ENCODE peak calls at places on chromosomes 2 and 18, in four cellular contexts. H, U, A and I are unnamed samples.

GRCh38 chr18:48418000-48418399 is 8.8 kb upstream of the ZBTB7C start:
- DNase-seq in H (no peak), A (no peak), U (no peak), I (no peak)

GRCh38 chr2:189444322-189444721 is 3.0 kb downstream of the WDR75 start:
- DNase-seq in U (no peak), A (no peak), H (no peak), I (no peak)

GRCh38 chr2:85768713-85769112 is 14.9 kb downstream of the ATOH8 start:
- DNase-seq in U (no peak), A (no peak), H (peak), I (peak)

GRCh38 chr2:151786493-151786892 is 41.7 kb downstream of the ARL5A start:
- DNase-seq in H (no peak), U (no peak), A (no peak), I (no peak)

GRCh38 chr2:177984739-177985138 is 87.8 kb downstream of the PDE11A start:
- DNase-seq in U (no peak), A (no peak), H (no peak), I (no peak)

GRCh38 chr2:134683561-134684112 is 35.2 kb downstream of the TMEM163 start:
- DNase-seq in A (peak), U (peak), H (peak), I (no peak)

GRCh38 chr2:184047536-184047935 is 550.8 kb upstream of the ZNF804A start:
- DNase-seq in A (no peak), H (no peak), U (no peak), I (no peak)

GRCh38 chr2:67182884-67183283 is 214.2 kb upstream of the ETAA1 start:
- DNase-seq in A (no peak), U (no peak), H (no peak), I (no peak)

GRCh38 chr2:3097804-3098203 is 279.8 kb downstream of the EIPR1 start:
- DNase-seq in H (no peak), A (no peak), U (no peak), I (no peak)

GRCh38 chr2:167487728-167488127 is 599.4 kb downstream of the XIRP2 start:
- DNase-seq in H (no peak), U (no peak), A (no peak), I (no peak)

GRCh38 chr18:43060020-43060419 is 55.5 kb downstream of the RIT2 start:
- DNase-seq in A (no peak), U (no peak), H (no peak), I (no peak)

GRCh38 chr18:80105369-80106167 is 3.5 kb upstream of the ADNP2 start:
- DNase-seq in H (peak), A (no peak), U (no peak), I (no peak)

GRCh38 chr2:52881606-52882005 is 886.0 kb upstream of the CHAC2 start:
- DNase-seq in A (no peak), H (no peak), U (peak), I (no peak)

GRCh38 chr2:64331430-64331700 is 122.6 kb upstream of the LGALSL start:
- DNase-seq in U (no peak), A (no peak), H (no peak), I (peak)

GRCh38 chr2:98883780-98884211 is 52.2 kb downstream of the CRACDL start:
- DNase-seq in H (no peak), U (no peak), A (no peak), I (no peak)

GRCh38 chr2:202299712-202300111 is 34.1 kb downstream of the NOP58 start:
- DNase-seq in H (no peak), U (no peak), A (no peak), I (no peak)

GRCh38 chr18:7950380-7951143 is 383.4 kb downstream of the PTPRM start:
- DNase-seq in U (peak), H (peak), A (peak), I (no peak)

DNA sequence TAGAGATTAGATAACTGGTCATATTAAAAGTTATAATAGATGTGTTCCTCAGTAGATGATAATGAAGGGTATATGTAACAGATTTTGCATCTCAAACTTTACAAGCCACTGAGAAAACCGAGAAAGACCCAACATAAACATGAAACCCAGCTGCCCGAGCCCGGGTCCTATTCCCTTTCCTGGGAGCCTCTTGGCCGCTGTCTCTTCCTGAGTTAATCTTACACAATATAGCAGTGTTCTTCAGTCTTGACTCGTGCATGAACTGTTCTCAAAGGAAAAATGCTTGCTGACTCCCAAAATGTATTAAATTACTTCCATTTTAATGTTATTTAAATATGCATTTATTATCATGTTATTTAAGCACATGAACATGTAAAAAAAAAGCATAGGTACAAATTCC is 94.5 kb downstream of the COPS8 start:
- DNase-seq in H (no peak), U (no peak), A (no peak), I (no peak)
- TF ChIP-seq HMGXB4 in H (no peak), U (no peak), A (no peak), I (no peak)

GRCh38 chr18:6406075-6406909 is 8.4 kb downstream of the L3MBTL4 start:
- DNase-seq in H (no peak), A (peak), U (no peak), I (no peak)
- TF ChIP-seq HMGXB4 in H (no peak), A (no peak), U (no peak), I (no peak)

GRCh38 chr18:9433616-9434239 is 41.6 kb upstream of the RALBP1 start:
- DNase-seq in H (no peak), A (no peak), U (no peak), I (no peak)
- TF ChIP-seq HMGXB4 in H (no peak), A (no peak), U (no peak), I (no peak)

GRCh38 chr2:235614900-235615712 is 121.3 kb downstream of the AGAP1 start:
- DNase-seq in U (no peak), H (no peak), A (peak), I (no peak)
- TF ChIP-seq HMGXB4 in U (no peak), H (no peak), A (no peak), I (no peak)

DNA sequence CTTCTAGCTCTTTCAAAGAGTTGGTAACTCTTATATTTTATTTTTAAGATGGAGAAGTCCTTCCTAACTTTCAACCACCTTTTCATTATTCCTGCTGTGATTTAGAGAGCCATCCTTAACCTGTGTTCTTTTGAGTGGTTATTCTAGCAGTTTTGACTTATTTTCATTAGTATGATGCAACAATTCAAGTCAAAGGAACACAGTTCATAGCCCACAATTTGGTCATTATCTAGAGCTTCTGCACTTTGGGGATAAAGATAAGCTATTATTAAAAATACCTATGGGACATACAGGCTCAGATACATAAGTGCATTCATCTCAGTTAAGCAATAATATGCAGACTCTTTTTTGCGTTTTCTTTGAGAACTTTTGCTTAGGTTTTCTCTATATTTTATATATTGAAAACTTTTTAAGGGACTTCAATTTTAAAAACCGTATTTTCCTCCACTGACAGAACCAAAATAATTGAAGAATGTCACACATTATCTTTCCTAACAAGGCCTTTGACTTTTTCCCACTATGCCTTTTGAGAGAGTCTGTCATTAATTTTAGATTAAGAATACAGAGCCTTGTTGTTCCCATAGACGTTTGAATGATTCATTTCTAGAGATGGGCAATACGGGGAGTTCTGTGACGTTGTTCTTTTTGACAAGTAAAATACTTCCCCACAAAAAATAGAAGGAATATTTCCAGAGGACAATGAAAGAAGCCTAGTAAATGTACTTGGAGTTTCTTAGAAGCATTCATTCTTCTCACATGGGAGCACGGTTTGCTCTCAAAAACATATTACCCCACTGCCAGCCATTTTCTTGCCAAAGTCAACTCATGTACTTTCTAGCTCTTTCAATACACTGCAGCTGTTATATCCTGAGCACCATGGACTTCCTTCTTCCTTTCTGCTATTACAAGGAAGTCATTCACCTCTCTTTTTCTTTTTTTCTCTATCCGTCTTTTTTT is 42.9 kb upstream of the RASGRP3 start:
- DNase-seq in U (no peak), H (no peak), A (no peak), I (no peak)
- TF ChIP-seq HMGXB4 in U (no peak), H (no peak), A (no peak), I (no peak)

GRCh38 chr2:214005337-214005736 is 405.5 kb upstream of the VWC2L start:
- DNase-seq in H (no peak), U (no peak), A (no peak), I (no peak)
- TF ChIP-seq HMGXB4 in H (no peak), U (no peak), A (no peak), I (no peak)

GRCh38 chr18:26051845-26052244 is 38.6 kb downstream of the SS18 start:
- DNase-seq in U (no peak), H (no peak), A (no peak), I (no peak)
- TF ChIP-seq HMGXB4 in U (no peak), H (no peak), A (no peak), I (no peak)